ENCODE peak calls at places on chromosome 3, in five cellular contexts. O is Peyer's patch; U is K562; N is CD4-positive, CD25-positive, alpha-beta regulatory T cell; I is CD8-positive, alpha-beta T cell. Q is an unnamed sample.

GRCh38 chr3:107690522-107691138 is 167.9 kb downstream of the BBX start:
- DNase-seq in N (peak; percentile 76), O (no peak), U (peak; percentile 10), I (no peak), Q (no peak)

GRCh38 chr3:100880845-100881244 is 112.4 kb downstream of the ABI3BP start:
- DNase-seq in O (no peak), U (no peak), I (no peak), N (no peak), Q (no peak)

GRCh38 chr3:37943631-37944242 is 46.8 kb upstream of the VILL start:
- DNase-seq in N (no peak), O (no peak), U (no peak), I (no peak), Q (no peak)

GRCh38 chr3:59605944-59606534 is 556.2 kb upstream of the CFAP20DC start:
- DNase-seq in I (no peak), U (no peak), O (no peak), N (no peak), Q (no peak)

GRCh38 chr3:192608756-192609155 is 118.6 kb downstream of the FGF12 start:
- DNase-seq in I (no peak), O (no peak), U (no peak), N (no peak), Q (no peak)

GRCh38 chr3:53046171-53047170 is 598 bp upstream of the SFMBT1 start:
- DNase-seq in I (peak; percentile 48), N (peak; percentile 74), U (no peak), O (peak; percentile 89), Q (peak; percentile 50)

GRCh38 chr3:64023187-64023860 is at the start of gene PSMD6:
- DNase-seq in O (peak; percentile 92), I (peak; percentile 86), U (peak; percentile 86), N (peak; percentile 94), Q (peak; percentile 90)

GRCh38 chr3:118948146-118948545 is 86.5 kb downstream of the IGSF11 start:
- DNase-seq in N (no peak), U (no peak), I (no peak), O (no peak), Q (no peak)

GRCh38 chr3:19457449-19457848 is 309.1 kb downstream of the KCNH8 start:
- DNase-seq in N (no peak), O (no peak), U (no peak), I (no peak), Q (no peak)

GRCh38 chr3:124318650-124319049 is 326.7 kb upstream of the ROPN1 start:
- DNase-seq in O (no peak), N (no peak), U (no peak), I (no peak), Q (no peak)

GRCh38 chr3:119769394-119770149 is 12.3 kb upstream of the NR1I2 start:
- DNase-seq in O (peak; percentile 80), N (no peak), U (no peak), I (no peak), Q (no peak)

GRCh38 chr3:186381424-186382216 is 19.6 kb upstream of the DGKG start:
- DNase-seq in I (no peak), O (peak; percentile 63), N (no peak), U (no peak), Q (no peak)

GRCh38 chr3:48416091-48416505 is 13.8 kb downstream of the PLXNB1 start:
- DNase-seq in U (no peak), I (no peak), N (no peak), O (no peak), Q (no peak)

GRCh38 chr3:105719791-105720190 is 149.0 kb downstream of the CBLB start:
- DNase-seq in I (no peak), O (no peak), U (no peak), N (no peak), Q (no peak)

GRCh38 chr3:157201648-157202278 is 41.8 kb upstream of the CCNL1 start:
- DNase-seq in N (peak; percentile 54), I (no peak), U (peak; percentile 40), O (no peak), Q (no peak)

GRCh38 chr3:64150527-64151238 is 74.6 kb downstream of the PRICKLE2 start:
- DNase-seq in O (peak; percentile 64), N (no peak), U (no peak), I (no peak), Q (no peak)

GRCh38 chr3:147408180-147409105 is 722 bp upstream of the ZIC1 start:
- DNase-seq in O (no peak), U (no peak), N (no peak), I (no peak), Q (no peak)

GRCh38 chr3:33099701-33100100 is 2.8 kb upstream of the GLB1 start:
- DNase-seq in I (no peak), U (no peak), N (no peak), O (no peak), Q (no peak)

GRCh38 chr3:13229291-13229949 is 156.2 kb upstream of the IQSEC1 start:
- DNase-seq in I (no peak), N (peak; percentile 47), O (no peak), U (peak; percentile 72), Q (no peak)

GRCh38 chr3:149181179-149181578 is 40.5 kb downstream of the CP start:
- DNase-seq in I (no peak), N (no peak), O (no peak), U (no peak), Q (no peak)

GRCh38 chr3:196193738-196194541 is 17.3 kb downstream of the ZDHHC19 start:
- DNase-seq in N (no peak), I (no peak), O (peak; percentile 83), U (peak; percentile 33), Q (no peak)

GRCh38 chr3:154398084-154398967 is 31.7 kb downstream of the GPR149 start:
- DNase-seq in O (no peak), I (no peak), N (no peak), U (no peak), Q (no peak)

GRCh38 chr3:101271728-101272127 is 48.6 kb downstream of the IMPG2 start:
- DNase-seq in U (no peak), I (no peak), N (no peak), O (no peak), Q (no peak)

GRCh38 chr3:41200669-41201021 is 1.3 kb downstream of the CTNNB1 start:
- DNase-seq in O (no peak), U (no peak), I (no peak), N (peak; percentile 56), Q (no peak)

GRCh38 chr3:15314276-15314675 is 18.1 kb downstream of the SH3BP5 start:
- DNase-seq in N (no peak), I (no peak), U (no peak), O (peak; percentile 25), Q (no peak)

GRCh38 chr3:190562866-190563525 is 49.1 kb downstream of the IL1RAP start:
- DNase-seq in I (no peak), N (no peak), O (no peak), U (no peak), Q (no peak)

GRCh38 chr3:146035366-146035765 is 125.6 kb downstream of the PLOD2 start:
- DNase-seq in U (no peak), O (no peak), I (no peak), N (no peak), Q (no peak)

GRCh38 chr3:21357241-21357640 is 393.8 kb downstream of the ZNF385D start:
- DNase-seq in O (no peak), I (no peak), U (no peak), N (no peak), Q (no peak)
- H3K9me3 ChIP-seq in O (no peaks in the 10 kb centered on the region), I (no peaks in the 10 kb centered on the region), U (no peaks in the 10 kb centered on the region), N (peaks cover 5% of the 10 kb centered on the region), Q (no peaks in the 10 kb centered on the region)

DNA sequence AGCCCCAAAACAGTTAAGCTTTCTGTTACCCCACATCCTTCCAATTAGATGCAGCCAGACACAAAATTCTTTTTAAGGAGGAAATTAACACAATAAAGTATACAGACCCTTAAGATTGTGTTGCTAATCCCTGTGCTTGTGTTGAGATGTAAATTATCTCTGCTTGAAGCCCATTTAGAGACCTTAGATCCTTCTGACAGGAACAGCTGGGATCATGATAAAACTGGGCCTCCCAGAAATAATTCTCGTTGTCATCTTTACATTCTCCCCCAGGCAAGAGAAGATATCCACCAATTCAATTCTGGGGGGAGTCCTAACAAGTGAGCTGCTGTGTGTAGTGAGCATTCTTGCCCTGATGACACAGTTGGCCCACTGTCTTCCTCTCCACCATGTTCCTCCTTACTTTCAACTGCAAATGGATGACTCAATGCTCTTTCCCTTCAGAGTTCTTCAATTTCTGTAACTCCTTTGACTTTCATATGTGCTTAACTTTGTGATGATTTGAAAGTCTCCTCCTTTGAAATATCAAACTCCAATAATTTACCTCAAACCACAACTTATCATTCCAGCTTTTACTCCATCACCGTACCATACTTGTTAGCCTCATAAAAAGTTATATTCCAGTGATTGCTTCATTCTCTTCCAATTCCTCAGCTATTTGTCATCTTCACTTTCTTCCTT is 186.6 kb downstream of the RAP2B start:
- DNase-seq in O (no peak), I (no peak), U (no peak), N (no peak), Q (no peak)
- H3K9me3 ChIP-seq in O (no peaks in the 10 kb centered on the region), I (no peaks in the 10 kb centered on the region), U (no peaks in the 10 kb centered on the region), N (no peaks in the 10 kb centered on the region), Q (no peaks in the 10 kb centered on the region)

DNA sequence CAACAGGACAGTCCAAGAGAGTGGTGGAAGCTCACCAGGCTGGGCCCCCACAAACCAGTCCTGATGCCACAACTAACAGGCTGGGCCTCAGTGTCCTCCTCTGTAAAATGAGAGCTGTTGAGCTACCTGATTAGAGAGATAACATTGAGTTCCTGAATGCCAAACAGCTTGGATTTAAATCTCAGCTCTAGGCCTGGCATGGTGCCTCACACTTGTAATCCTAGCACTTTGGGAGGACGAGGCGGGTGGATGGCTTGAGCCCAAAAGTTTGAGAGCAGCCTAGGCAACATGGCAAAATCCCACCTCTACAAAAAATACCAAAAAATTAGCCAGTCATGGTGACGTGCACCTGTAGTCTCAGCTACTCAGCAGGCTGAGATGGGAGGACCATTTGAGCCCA is 20.1 kb upstream of the TMCC1 start:
- DNase-seq in U (no peak), O (no peak), I (no peak), N (no peak), Q (no peak)
- H3K9me3 ChIP-seq in U (peaks cover 3% of the 10 kb centered on the region), O (no peaks in the 10 kb centered on the region), I (peaks cover 20% of the 10 kb centered on the region), N (peaks cover 18% of the 10 kb centered on the region), Q (peaks cover 3% of the 10 kb centered on the region)

DNA sequence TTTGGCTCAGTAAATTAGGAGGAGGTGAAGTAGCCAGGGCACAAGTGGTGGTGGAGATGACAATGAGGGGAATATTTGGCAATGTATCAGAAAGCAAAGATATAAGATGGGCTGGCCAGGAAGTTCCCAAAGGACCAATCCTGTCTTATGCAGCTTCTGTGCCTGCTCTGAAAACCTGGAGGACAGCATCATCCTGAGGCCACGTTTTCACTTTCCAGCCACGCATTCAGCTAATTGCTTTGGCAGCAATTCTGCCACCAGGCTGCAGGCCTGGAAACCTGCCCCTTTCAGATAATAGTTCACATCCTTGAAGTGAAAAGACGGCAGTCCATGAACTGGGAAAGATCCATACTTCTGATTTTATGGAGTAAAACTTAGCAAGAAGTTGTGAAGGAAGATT is 682.4 kb downstream of the GRM7 start:
- DNase-seq in U (no peak), O (no peak), I (no peak), N (no peak), Q (no peak)
- H3K9me3 ChIP-seq in U (no peaks in the 10 kb centered on the region), O (no peaks in the 10 kb centered on the region), I (no peaks in the 10 kb centered on the region), N (no peaks in the 10 kb centered on the region), Q (no peaks in the 10 kb centered on the region)

DNA sequence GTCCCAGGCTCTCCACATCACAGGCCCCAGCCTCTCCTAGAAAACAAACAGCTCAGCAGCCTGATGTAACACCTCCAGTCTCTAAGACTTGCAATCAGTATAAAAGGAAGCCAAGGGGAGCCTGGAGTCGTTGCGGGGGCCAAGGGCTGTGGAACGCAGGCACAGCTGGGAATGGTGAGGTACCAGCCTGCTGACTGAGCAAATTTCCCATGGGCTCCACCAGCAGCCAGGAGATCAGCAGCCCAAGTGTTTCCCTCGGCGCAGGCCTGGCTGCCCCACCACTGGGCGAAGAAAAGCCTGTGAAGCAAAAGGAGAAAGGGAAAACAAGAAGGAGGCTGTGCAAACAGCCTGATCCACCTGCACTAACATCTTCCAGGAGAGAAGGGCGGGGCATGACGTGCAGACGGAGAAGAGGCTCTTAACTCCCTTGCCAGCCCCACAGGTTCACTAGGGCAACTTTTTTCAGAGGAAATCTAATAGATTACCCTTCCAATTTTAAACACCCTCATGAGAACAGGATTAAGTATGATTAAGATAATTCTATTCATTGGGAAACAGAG is 155.2 kb downstream of the SHQ1 start:
- DNase-seq in I (no peak), N (no peak), O (no peak), U (no peak), Q (no peak)
- H3K9me3 ChIP-seq in I (no peaks in the 10 kb centered on the region), N (no peaks in the 10 kb centered on the region), O (no peaks in the 10 kb centered on the region), U (no peaks in the 10 kb centered on the region), Q (no peaks in the 10 kb centered on the region)

Q was measured in T-helper 17 cell.